ENCODE peak calls at places on chromosomes 16 and 17, in six cellular contexts. One of them, this sample, is unnamed.

GRCh38 chr16:30924086-30924714 is 828 bp downstream of the FBXL19 start:
- DNase-seq in HuH-7.5: peak; percentile 26
- DNase-seq in iris pigment epithelial cell: no peak
- DNase-seq in GOT3: no peak
- DNase-seq in activated CD8-positive, alpha-beta memory T cell treated with anti-CD3 and anti-CD28 coated beads for 1 hour: no peak
- DNase-seq in anterior cingulate cortex: no peak
- DNase-seq in this sample: no peak

GRCh38 chr17:79491006-79491405 is 119.8 kb downstream of the RBFOX3 start:
- DNase-seq in HuH-7.5: no peak
- DNase-seq in iris pigment epithelial cell: no peak
- DNase-seq in GOT3: no peak
- DNase-seq in activated CD8-positive, alpha-beta memory T cell treated with anti-CD3 and anti-CD28 coated beads for 1 hour: no peak
- DNase-seq in anterior cingulate cortex: no peak
- DNase-seq in this sample: no peak

GRCh38 chr16:85793662-85794298 is 5.6 kb downstream of the EMC8 start:
- DNase-seq in HuH-7.5: no peak
- DNase-seq in iris pigment epithelial cell: no peak
- DNase-seq in GOT3: no peak
- DNase-seq in activated CD8-positive, alpha-beta memory T cell treated with anti-CD3 and anti-CD28 coated beads for 1 hour: no peak
- DNase-seq in anterior cingulate cortex: no peak
- DNase-seq in this sample: no peak

GRCh38 chr17:42565523-42566214 is 1.2 kb upstream of the MLX start:
- DNase-seq in HuH-7.5: no peak
- DNase-seq in iris pigment epithelial cell: no peak
- DNase-seq in GOT3: no peak
- DNase-seq in activated CD8-positive, alpha-beta memory T cell treated with anti-CD3 and anti-CD28 coated beads for 1 hour: no peak
- DNase-seq in anterior cingulate cortex: no peak
- DNase-seq in this sample: no peak

GRCh38 chr17:79997004-79997673 is 38.5 kb downstream of the TBC1D16 start:
- DNase-seq in HuH-7.5: no peak
- DNase-seq in iris pigment epithelial cell: peak; percentile 21
- DNase-seq in GOT3: no peak
- DNase-seq in activated CD8-positive, alpha-beta memory T cell treated with anti-CD3 and anti-CD28 coated beads for 1 hour: peak; percentile 37
- DNase-seq in anterior cingulate cortex: no peak
- DNase-seq in this sample: no peak

GRCh38 chr16:11398136-11398535 is 52.9 kb downstream of the RMI2 start:
- DNase-seq in HuH-7.5: no peak
- DNase-seq in iris pigment epithelial cell: no peak
- DNase-seq in GOT3: no peak
- DNase-seq in activated CD8-positive, alpha-beta memory T cell treated with anti-CD3 and anti-CD28 coated beads for 1 hour: no peak
- DNase-seq in anterior cingulate cortex: no peak
- DNase-seq in this sample: no peak

GRCh38 chr17:65324574-65324973 is 187.4 kb downstream of the RGS9 start:
- DNase-seq in HuH-7.5: no peak
- DNase-seq in iris pigment epithelial cell: no peak
- DNase-seq in GOT3: no peak
- DNase-seq in activated CD8-positive, alpha-beta memory T cell treated with anti-CD3 and anti-CD28 coated beads for 1 hour: no peak
- DNase-seq in anterior cingulate cortex: no peak
- DNase-seq in this sample: no peak

GRCh38 chr17:28396635-28397239 is 9.3 kb downstream of the SLC46A1 start:
- DNase-seq in HuH-7.5: no peak
- DNase-seq in iris pigment epithelial cell: no peak
- DNase-seq in GOT3: no peak
- DNase-seq in activated CD8-positive, alpha-beta memory T cell treated with anti-CD3 and anti-CD28 coated beads for 1 hour: no peak
- DNase-seq in anterior cingulate cortex: no peak
- DNase-seq in this sample: no peak

GRCh38 chr16:68800257-68800875 is 43.0 kb upstream of the TANGO6 start:
- DNase-seq in HuH-7.5: peak; percentile 66
- DNase-seq in iris pigment epithelial cell: peak; percentile 90
- DNase-seq in GOT3: no peak
- DNase-seq in activated CD8-positive, alpha-beta memory T cell treated with anti-CD3 and anti-CD28 coated beads for 1 hour: no peak
- DNase-seq in anterior cingulate cortex: peak; percentile 32
- DNase-seq in this sample: peak; percentile 84

GRCh38 chr16:85167589-85168537 is 55.6 kb upstream of the CIBAR2 start:
- DNase-seq in HuH-7.5: peak; percentile 88
- DNase-seq in iris pigment epithelial cell: no peak
- DNase-seq in GOT3: no peak
- DNase-seq in activated CD8-positive, alpha-beta memory T cell treated with anti-CD3 and anti-CD28 coated beads for 1 hour: no peak
- DNase-seq in anterior cingulate cortex: no peak
- DNase-seq in this sample: no peak

GRCh38 chr17:50192873-50193274 is 8.6 kb downstream of the COL1A1 start:
- DNase-seq in HuH-7.5: no peak
- DNase-seq in iris pigment epithelial cell: no peak
- DNase-seq in GOT3: no peak
- DNase-seq in activated CD8-positive, alpha-beta memory T cell treated with anti-CD3 and anti-CD28 coated beads for 1 hour: no peak
- DNase-seq in anterior cingulate cortex: no peak
- DNase-seq in this sample: no peak

GRCh38 chr16:70437582-70438324 is 1.1 kb downstream of the ST3GAL2 start:
- DNase-seq in HuH-7.5: no peak
- DNase-seq in iris pigment epithelial cell: peak; percentile 68
- DNase-seq in GOT3: no peak
- DNase-seq in activated CD8-positive, alpha-beta memory T cell treated with anti-CD3 and anti-CD28 coated beads for 1 hour: no peak
- DNase-seq in anterior cingulate cortex: no peak
- DNase-seq in this sample: peak; percentile 67

GRCh38 chr16:68700120-68700519 is 37.0 kb upstream of the CDH1 start:
- DNase-seq in HuH-7.5: no peak
- DNase-seq in iris pigment epithelial cell: peak; percentile 62
- DNase-seq in GOT3: no peak
- DNase-seq in activated CD8-positive, alpha-beta memory T cell treated with anti-CD3 and anti-CD28 coated beads for 1 hour: no peak
- DNase-seq in anterior cingulate cortex: no peak
- DNase-seq in this sample: peak; percentile 33

GRCh38 chr17:83200231-83200699 is 120.9 kb downstream of the METRNL start:
- DNase-seq in HuH-7.5: no peak
- DNase-seq in iris pigment epithelial cell: no peak
- DNase-seq in GOT3: no peak
- DNase-seq in activated CD8-positive, alpha-beta memory T cell treated with anti-CD3 and anti-CD28 coated beads for 1 hour: peak; percentile 28
- DNase-seq in anterior cingulate cortex: no peak
- DNase-seq in this sample: peak; percentile 71

GRCh38 chr17:65071861-65072260 is 15.3 kb upstream of the GNA13 start:
- DNase-seq in HuH-7.5: no peak
- DNase-seq in iris pigment epithelial cell: no peak
- DNase-seq in GOT3: no peak
- DNase-seq in activated CD8-positive, alpha-beta memory T cell treated with anti-CD3 and anti-CD28 coated beads for 1 hour: no peak
- DNase-seq in anterior cingulate cortex: no peak
- DNase-seq in this sample: peak; percentile 46

GRCh38 chr17:2138318-2138717 is 83.4 kb downstream of the HIC1 start:
- DNase-seq in HuH-7.5: no peak
- DNase-seq in iris pigment epithelial cell: no peak
- DNase-seq in GOT3: no peak
- DNase-seq in activated CD8-positive, alpha-beta memory T cell treated with anti-CD3 and anti-CD28 coated beads for 1 hour: no peak
- DNase-seq in anterior cingulate cortex: no peak
- DNase-seq in this sample: peak; percentile 30

GRCh38 chr17:29138991-29139682 is 41.1 kb downstream of the MYO18A start:
- DNase-seq in HuH-7.5: no peak
- DNase-seq in iris pigment epithelial cell: no peak
- DNase-seq in GOT3: no peak
- DNase-seq in activated CD8-positive, alpha-beta memory T cell treated with anti-CD3 and anti-CD28 coated beads for 1 hour: no peak
- DNase-seq in anterior cingulate cortex: peak; percentile 45
- DNase-seq in this sample: no peak

GRCh38 chr17:67520282-67520906 is 143.3 kb downstream of the PITPNC1 start:
- DNase-seq in HuH-7.5: no peak
- DNase-seq in iris pigment epithelial cell: peak; percentile 47
- DNase-seq in GOT3: no peak
- DNase-seq in activated CD8-positive, alpha-beta memory T cell treated with anti-CD3 and anti-CD28 coated beads for 1 hour: no peak
- DNase-seq in anterior cingulate cortex: no peak
- DNase-seq in this sample: no peak

GRCh38 chr17:43917348-43918025 is 10.2 kb upstream of the MPP2 start:
- DNase-seq in HuH-7.5: no peak
- DNase-seq in iris pigment epithelial cell: peak; percentile 28
- DNase-seq in GOT3: no peak
- DNase-seq in activated CD8-positive, alpha-beta memory T cell treated with anti-CD3 and anti-CD28 coated beads for 1 hour: no peak
- DNase-seq in anterior cingulate cortex: peak; percentile 5
- DNase-seq in this sample: no peak

GRCh38 chr17:45313419-45313771 is 3.4 kb downstream of the MAP3K14 start:
- DNase-seq in HuH-7.5: no peak
- DNase-seq in iris pigment epithelial cell: no peak
- DNase-seq in GOT3: no peak
- DNase-seq in activated CD8-positive, alpha-beta memory T cell treated with anti-CD3 and anti-CD28 coated beads for 1 hour: no peak
- DNase-seq in anterior cingulate cortex: no peak
- DNase-seq in this sample: no peak